ENCODE peak calls at places on chromosomes 13 and 19, in five cellular contexts. O, H, B, F and Y are unnamed samples.

GRCh38 chr19:45331411-45331810 is 8.7 kb upstream of the CKM start:
- DNase-seq in O (no peak), H (no peak), B (no peak), F (no peak), Y (no peak)

GRCh38 chr19:38152461-38153379 is 71.3 kb downstream of the DPF1 start:
- DNase-seq in O (no peak), H (no peak), B (no peak), F (no peak), Y (no peak)

GRCh38 chr13:84032116-84032515 is 149.8 kb upstream of the SLITRK1 start:
- DNase-seq in O (no peak), H (no peak), B (no peak), F (no peak), Y (no peak)

GRCh38 chr19:3880471-3881271 is at the start of gene ATCAY:
- DNase-seq in O (no peak), H (no peak), B (peak; percentile 83), F (peak; percentile 91), Y (no peak)

GRCh38 chr13:29969286-29969685 is 118.9 kb upstream of the UBL3 start:
- DNase-seq in O (no peak), H (no peak), B (no peak), F (no peak), Y (no peak)

GRCh38 chr13:50575138-50575537 is 268.4 kb downstream of the DLEU7 start:
- DNase-seq in O (no peak), H (no peak), B (no peak), F (no peak), Y (no peak)

GRCh38 chr13:43229506-43229905 is 206.1 kb downstream of the DNAJC15 start:
- DNase-seq in O (no peak), H (no peak), B (no peak), F (no peak), Y (no peak)

GRCh38 chr19:4444765-4445741 is 12.5 kb downstream of the UBXN6 start:
- DNase-seq in O (no peak), H (no peak), B (no peak), F (no peak), Y (no peak)

GRCh38 chr19:917323-918151 is at the start of gene KISS1R:
- DNase-seq in O (peak; percentile 65), H (peak; percentile 7), B (peak; percentile 51), F (peak; percentile 93), Y (no peak)

GRCh38 chr19:43743059-43743458 is 11.7 kb downstream of the SMG9 start:
- DNase-seq in O (no peak), H (no peak), B (no peak), F (no peak), Y (no peak)

GRCh38 chr13:106796280-106797047 is 228.5 kb upstream of the ARGLU1 start:
- DNase-seq in O (no peak), H (no peak), B (peak; percentile 69), F (peak; percentile 83), Y (no peak)

GRCh38 chr13:51738226-51738905 is 65.6 kb downstream of the DHRS12 start:
- DNase-seq in O (no peak), H (no peak), B (no peak), F (no peak), Y (no peak)

GRCh38 chr19:18157465-18158063 is 4.6 kb downstream of the PIK3R2 start:
- DNase-seq in O (no peak), H (no peak), B (peak; percentile 96), F (peak; percentile 79), Y (peak; percentile 22)